ENCODE peak calls at places on chromosomes 13 and 19, in four cellular contexts. One of them, this sample, is unnamed.
A peak's percentile ranks its signal among the peaks of the same experiment; 100 is the strongest.

GRCh38 chr19:29484876-29485275 is 40.9 kb upstream of the VSTM2B start:
- DNase-seq in HepG2: no peak
- DNase-seq in HCT116: no peak
- DNase-seq in Panc1: no peak
- DNase-seq in this sample: no peak

GRCh38 chr13:41520699-41521630 is 63.6 kb downstream of the RGCC start:
- DNase-seq in Panc1: no peak
- DNase-seq in HCT116: no peak
- DNase-seq in HepG2: no peak
- DNase-seq in this sample: no peak

GRCh38 chr19:5052515-5052914 is 83.6 kb downstream of the KDM4B start:
- DNase-seq in Panc1: no peak
- DNase-seq in HepG2: no peak
- DNase-seq in HCT116: no peak
- DNase-seq in this sample: no peak

GRCh38 chr19:18091217-18091608 is 4.5 kb upstream of the IL12RB1 start:
- DNase-seq in Panc1: no peak
- DNase-seq in HCT116: no peak
- DNase-seq in HepG2: no peak
- DNase-seq in this sample: peak; percentile 53

GRCh38 chr13:44355643-44356042 is 18.0 kb upstream of the SERP2 start:
- DNase-seq in HCT116: no peak
- DNase-seq in Panc1: no peak
- DNase-seq in HepG2: no peak
- DNase-seq in this sample: no peak

GRCh38 chr19:51019544-51019925 is at the start of gene KLK10:
- DNase-seq in HCT116: no peak
- DNase-seq in Panc1: no peak
- DNase-seq in HepG2: no peak
- DNase-seq in this sample: no peak

GRCh38 chr19:37902668-37903067 is 3.7 kb downstream of the WDR87 start:
- DNase-seq in HCT116: peak; percentile 82
- DNase-seq in Panc1: peak; percentile 60
- DNase-seq in HepG2: peak; percentile 71
- DNase-seq in this sample: peak; percentile 81

GRCh38 chr19:55637534-55637933 is 3.3 kb upstream of the ZNF580 start:
- DNase-seq in Panc1: no peak
- DNase-seq in HepG2: no peak
- DNase-seq in HCT116: no peak
- DNase-seq in this sample: no peak

GRCh38 chr13:35927554-35927953 is 203.6 kb downstream of the DCLK1 start:
- DNase-seq in HCT116: no peak
- DNase-seq in Panc1: peak; percentile 4
- DNase-seq in HepG2: no peak
- DNase-seq in this sample: no peak

GRCh38 chr13:34037636-34038325 is 219.8 kb downstream of the RFC3 start:
- DNase-seq in HCT116: no peak
- DNase-seq in HepG2: no peak
- DNase-seq in Panc1: no peak
- DNase-seq in this sample: no peak

GRCh38 chr19:16366056-16366432 is 41.4 kb downstream of the KLF2 start:
- DNase-seq in Panc1: no peak
- DNase-seq in HCT116: no peak
- DNase-seq in HepG2: no peak
- DNase-seq in this sample: no peak

GRCh38 chr13:73141292-73141771 is 82.5 kb downstream of the KLF5 start:
- DNase-seq in HepG2: peak; percentile 8
- DNase-seq in HCT116: no peak
- DNase-seq in Panc1: no peak
- DNase-seq in this sample: no peak

GRCh38 chr13:92255533-92255932 is 857.1 kb downstream of the GPC5 start:
- DNase-seq in HepG2: no peak
- DNase-seq in Panc1: no peak
- DNase-seq in HCT116: no peak
- DNase-seq in this sample: no peak

GRCh38 chr19:2982983-2983350 is 5.6 kb downstream of the TLE6 start:
- DNase-seq in HepG2: no peak
- DNase-seq in HCT116: no peak
- DNase-seq in Panc1: no peak
- DNase-seq in this sample: no peak

GRCh38 chr19:23440791-23441190 is 45.5 kb upstream of the ZNF91 start:
- DNase-seq in HepG2: no peak
- DNase-seq in HCT116: no peak
- DNase-seq in Panc1: no peak
- DNase-seq in this sample: peak; percentile 16

GRCh38 chr19:49217382-49217781 is 59.8 kb downstream of the TRPM4 start:
- DNase-seq in HepG2: no peak
- DNase-seq in Panc1: no peak
- DNase-seq in HCT116: no peak
- DNase-seq in this sample: no peak

GRCh38 chr19:58325623-58326022 is 1.2 kb upstream of the ZSCAN22 start:
- DNase-seq in HepG2: no peak
- DNase-seq in Panc1: no peak
- DNase-seq in HCT116: no peak
- DNase-seq in this sample: no peak

GRCh38 chr13:29754486-29754806 is 96.0 kb downstream of the UBL3 start:
- DNase-seq in HepG2: peak; percentile 47
- DNase-seq in Panc1: no peak
- DNase-seq in HCT116: peak; percentile 22
- DNase-seq in this sample: no peak

GRCh38 chr13:110716235-110716505 is 2.7 kb downstream of the ING1 start:
- DNase-seq in HepG2: peak; percentile 24
- DNase-seq in HCT116: no peak
- DNase-seq in Panc1: no peak
- DNase-seq in this sample: peak; percentile 12

GRCh38 chr19:9155591-9155990 is 15.4 kb downstream of the ZNF317 start:
- DNase-seq in Panc1: no peak
- DNase-seq in HCT116: no peak
- DNase-seq in HepG2: no peak
- DNase-seq in this sample: no peak

GRCh38 chr13:41621716-41622508 is 164.6 kb downstream of the RGCC start:
- DNase-seq in HCT116: no peak
- DNase-seq in HepG2: peak; percentile 35
- DNase-seq in Panc1: no peak
- DNase-seq in this sample: no peak

GRCh38 chr19:48726573-48726972 is 7.0 kb upstream of the MAMSTR start:
- DNase-seq in HepG2: no peak
- DNase-seq in HCT116: no peak
- DNase-seq in Panc1: no peak
- DNase-seq in this sample: no peak

GRCh38 chr19:50532952-50533351 is 19.2 kb upstream of the ASPDH start:
- DNase-seq in HCT116: no peak
- DNase-seq in HepG2: no peak
- DNase-seq in Panc1: no peak
- DNase-seq in this sample: no peak

GRCh38 chr13:45541806-45542205 is 73.7 kb downstream of the ERICH6B start:
- DNase-seq in Panc1: no peak
- DNase-seq in HCT116: no peak
- DNase-seq in HepG2: no peak
- DNase-seq in this sample: no peak

GRCh38 chr13:77729502-77730221 is 32.2 kb downstream of the SLAIN1 start:
- DNase-seq in HepG2: no peak
- DNase-seq in Panc1: no peak
- DNase-seq in HCT116: no peak
- DNase-seq in this sample: no peak

GRCh38 chr13:49676581-49677298 is 14.5 kb downstream of the EBPL start:
- DNase-seq in HepG2: no peak
- DNase-seq in HCT116: no peak
- DNase-seq in Panc1: no peak
- DNase-seq in this sample: no peak

GRCh38 chr13:49681837-49682236 is 9.4 kb downstream of the EBPL start:
- DNase-seq in HCT116: no peak
- DNase-seq in HepG2: no peak
- DNase-seq in Panc1: no peak
- DNase-seq in this sample: no peak

GRCh38 chr13:49678172-49678914 is 12.9 kb downstream of the EBPL start:
- DNase-seq in HepG2: no peak
- DNase-seq in HCT116: no peak
- DNase-seq in Panc1: no peak
- DNase-seq in this sample: no peak

GRCh38 chr13:49683489-49683888 is 7.8 kb downstream of the EBPL start:
- DNase-seq in HCT116: no peak
- DNase-seq in HepG2: no peak
- DNase-seq in Panc1: no peak
- DNase-seq in this sample: no peak

DNA sequence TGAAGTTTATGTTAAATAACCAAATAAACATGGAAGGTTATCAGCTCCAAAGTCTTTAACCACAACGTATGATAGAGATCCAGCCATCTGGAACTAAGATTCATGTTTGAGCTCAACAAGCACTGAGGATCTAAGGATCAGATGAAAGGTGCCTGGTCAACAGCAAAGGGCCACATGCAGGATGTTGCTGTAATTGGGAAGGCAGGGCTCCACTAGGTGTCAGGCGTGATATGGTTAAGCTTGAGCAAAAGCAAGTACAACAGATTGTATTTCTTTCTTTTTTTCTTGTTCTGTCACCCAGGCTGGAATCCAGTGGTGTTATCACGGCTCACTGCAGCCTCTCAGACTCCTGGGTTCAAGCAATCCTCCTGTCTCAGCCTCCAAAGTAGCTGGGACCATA is 12.0 kb downstream of the EBPL start:
- DNase-seq in Panc1: no peak
- DNase-seq in HCT116: no peak
- DNase-seq in HepG2: peak; percentile 39
- DNase-seq in this sample: peak; percentile 8
- TF ChIP-seq TCF7L2 in Panc1: no peak
- TF ChIP-seq TCF7L2 in HCT116: no peak
- TF ChIP-seq TCF7L2 in HepG2: no peak
- TF ChIP-seq TCF7L2 in this sample: no peak

DNA sequence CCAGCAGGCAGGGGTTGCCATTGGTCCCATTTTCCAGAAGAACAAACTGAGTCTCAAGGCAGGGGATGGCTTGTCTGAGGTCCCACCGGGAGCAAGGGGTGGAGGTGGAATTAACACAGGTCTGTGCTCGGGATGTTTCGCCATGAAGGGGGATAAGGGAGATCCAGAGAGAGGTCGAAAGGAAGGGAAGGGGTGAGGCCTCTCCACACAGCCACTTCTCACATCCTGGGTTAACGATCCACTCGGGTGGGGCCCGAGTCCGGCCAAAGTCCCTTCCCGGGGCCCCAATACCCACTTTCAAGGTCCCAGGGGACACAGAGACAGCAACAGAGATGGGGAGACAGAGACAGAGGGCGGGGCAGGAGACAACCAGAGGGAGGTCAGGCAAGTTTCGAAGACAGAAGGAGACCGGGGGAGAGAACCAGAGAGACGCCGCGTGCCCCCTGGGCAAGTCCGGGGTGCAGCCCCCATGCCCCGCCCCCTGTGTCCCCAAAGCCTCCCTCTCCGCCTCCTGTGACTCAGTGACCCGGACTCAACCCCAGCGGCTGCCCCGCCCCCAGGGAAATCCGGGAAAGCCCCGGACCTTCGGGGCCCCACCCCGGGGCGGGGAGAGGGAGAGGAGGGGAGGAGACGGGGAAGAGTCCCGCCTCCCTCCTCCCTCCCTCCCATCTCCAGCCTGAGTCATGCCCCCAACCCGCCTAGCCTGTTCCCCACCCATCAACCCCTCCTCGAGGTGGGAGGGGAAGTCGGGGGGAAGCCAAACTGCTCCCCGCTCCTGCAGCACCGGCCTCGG is 1.4 kb upstream of the BCL3 start:
- DNase-seq in HepG2: peak; percentile 80
- DNase-seq in HCT116: peak; percentile 81
- DNase-seq in Panc1: peak; percentile 69
- DNase-seq in this sample: peak; percentile 93
- TF ChIP-seq TCF7L2 in HepG2: no peak
- TF ChIP-seq TCF7L2 in HCT116: no peak
- TF ChIP-seq TCF7L2 in Panc1: no peak
- TF ChIP-seq TCF7L2 in this sample: no peak

GRCh38 chr13:26602783-26603182 is 45.3 kb downstream of the WASF3 start:
- DNase-seq in HCT116: no peak
- DNase-seq in HepG2: no peak
- DNase-seq in Panc1: no peak
- DNase-seq in this sample: no peak

GRCh38 chr13:26600345-26600761 is 42.9 kb downstream of the WASF3 start:
- DNase-seq in HCT116: no peak
- DNase-seq in Panc1: no peak
- DNase-seq in HepG2: no peak
- DNase-seq in this sample: no peak

GRCh38 chr13:26599885-26600284 is 42.4 kb downstream of the WASF3 start:
- DNase-seq in HepG2: no peak
- DNase-seq in Panc1: no peak
- DNase-seq in HCT116: no peak
- DNase-seq in this sample: no peak

GRCh38 chr13:26599403-26599802 is 41.9 kb downstream of the WASF3 start:
- DNase-seq in HCT116: no peak
- DNase-seq in Panc1: no peak
- DNase-seq in HepG2: no peak
- DNase-seq in this sample: no peak

DNA sequence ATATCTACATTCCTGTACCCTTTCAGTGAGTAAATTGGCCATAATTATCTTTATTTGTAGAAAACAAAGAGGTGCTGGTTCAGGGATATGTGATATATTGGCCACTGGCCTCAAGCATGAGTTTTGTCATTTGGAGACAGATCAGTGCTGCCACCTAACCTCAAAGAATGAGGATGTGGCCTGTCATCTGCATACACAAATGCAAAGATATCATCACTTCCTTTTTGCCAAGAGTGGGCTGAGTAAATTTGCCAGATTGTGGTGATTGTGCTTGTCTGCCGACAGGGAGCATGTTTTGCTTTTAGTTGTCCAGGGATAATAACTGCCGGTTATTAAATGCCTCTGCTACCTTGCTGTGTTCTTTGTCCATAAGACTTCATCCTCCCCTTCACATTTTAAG is 44.2 kb downstream of the WASF3 start:
- DNase-seq in HCT116: no peak
- DNase-seq in HepG2: no peak
- DNase-seq in Panc1: no peak
- DNase-seq in this sample: no peak
- TF ChIP-seq TCF7L2 in HCT116: no peak
- TF ChIP-seq TCF7L2 in HepG2: no peak
- TF ChIP-seq TCF7L2 in Panc1: no peak
- TF ChIP-seq TCF7L2 in this sample: no peak

DNA sequence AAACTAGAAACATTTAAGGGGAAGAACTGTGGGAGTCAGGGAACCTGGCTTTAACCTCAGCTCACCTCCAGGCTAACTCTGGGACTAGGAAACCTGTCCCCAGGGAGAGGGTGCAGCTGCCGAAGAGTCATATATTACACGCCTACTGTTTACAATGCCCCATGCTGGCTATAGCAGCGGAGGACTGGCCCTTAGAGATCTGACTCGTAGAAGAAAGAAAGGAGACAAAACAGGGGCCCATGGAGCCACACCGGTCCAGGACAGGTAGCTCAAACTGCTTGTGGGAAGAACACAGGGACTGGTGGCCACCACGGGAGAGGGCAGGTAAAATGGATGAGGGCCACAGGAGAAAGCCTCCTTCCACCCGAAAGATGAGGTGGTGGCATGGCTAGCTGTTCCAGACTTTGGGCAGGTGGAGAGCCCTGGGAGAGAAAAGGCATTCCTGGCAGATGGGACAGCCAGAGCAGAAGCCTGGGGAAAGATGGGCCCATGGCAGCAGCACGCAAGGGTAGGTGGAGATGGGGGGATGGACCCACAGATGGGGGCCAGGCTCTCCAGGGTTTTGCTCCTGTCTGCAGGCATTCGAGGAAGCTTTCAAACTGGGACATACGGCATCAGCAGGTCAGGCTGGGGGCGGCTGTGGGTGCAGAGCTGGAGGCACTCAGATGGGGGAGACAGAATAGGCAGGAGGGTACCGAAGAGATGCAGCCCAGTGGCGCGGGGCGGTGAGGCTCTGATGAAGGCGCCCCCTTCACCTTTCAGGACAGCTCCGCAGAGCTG is 69.5 kb downstream of the LATS2 start:
- DNase-seq in HCT116: no peak
- DNase-seq in HepG2: no peak
- DNase-seq in Panc1: no peak
- DNase-seq in this sample: no peak
- TF ChIP-seq TCF7L2 in HCT116: no peak
- TF ChIP-seq TCF7L2 in HepG2: no peak
- TF ChIP-seq TCF7L2 in Panc1: no peak
- TF ChIP-seq TCF7L2 in this sample: no peak